ENCODE peak calls at places on chromosomes 6 and 20, in six cellular contexts. K, B, C, M, Y and T are unnamed samples.
A peak's percentile ranks its signal among the peaks of the same experiment; 100 is the strongest.

GRCh38 chr6:15879372-15880261 is 216.8 kb upstream of the DTNBP1 start:
- DNase-seq in K (peak; percentile 56), B (no peak), C (peak; percentile 56), M (peak; percentile 67), Y (peak; percentile 32), T (no peak)

GRCh38 chr6:52937908-52938307 is 28.4 kb upstream of the GSTA3 start:
- DNase-seq in K (no peak), B (no peak), C (no peak), M (peak; percentile 66), Y (peak; percentile 1), T (peak; percentile 87)

GRCh38 chr6:47168176-47168575 is 126.0 kb upstream of the ADGRF1 start:
- DNase-seq in K (peak; percentile 82), B (peak; percentile 89), C (no peak), M (peak; percentile 96), Y (peak; percentile 95), T (peak; percentile 98)

GRCh38 chr6:44701038-44701636 is 313.6 kb downstream of the CDC5L start:
- DNase-seq in K (no peak), B (no peak), C (no peak), M (no peak), Y (no peak), T (no peak)

GRCh38 chr6:56699066-56699654 is 56.5 kb upstream of the DST start:
- DNase-seq in K (no peak), B (no peak), C (no peak), M (peak; percentile 50), Y (no peak), T (peak; percentile 49)

GRCh38 chr6:132228894-132229293 is 172.4 kb downstream of the MOXD1 start:
- DNase-seq in K (no peak), B (no peak), C (no peak), M (no peak), Y (no peak), T (peak; percentile 46)

GRCh38 chr6:17278289-17279061 is 2.7 kb upstream of the RBM24 start:
- DNase-seq in K (peak; percentile 1), B (peak; percentile 32), C (no peak), M (peak; percentile 88), Y (peak; percentile 31), T (peak; percentile 59)

GRCh38 chr20:3563548-3564177 is 92.8 kb downstream of the ATRN start:
- DNase-seq in K (peak; percentile 56), B (peak; percentile 7), C (peak; percentile 29), M (peak; percentile 62), Y (peak; percentile 58), T (peak; percentile 17)

GRCh38 chr20:6265204-6265904 is 142.5 kb upstream of the FERMT1 start:
- DNase-seq in K (peak; percentile 8), B (peak; percentile 38), C (peak; percentile 51), M (peak; percentile 49), Y (peak; percentile 82), T (peak; percentile 80)

GRCh38 chr6:101851911-101852310 is 458.4 kb downstream of the GRIK2 start:
- DNase-seq in K (no peak), B (no peak), C (no peak), M (peak; percentile 63), Y (no peak), T (no peak)

GRCh38 chr20:9255171-9255570 is 186.3 kb downstream of the PLCB4 start:
- DNase-seq in K (no peak), B (no peak), C (no peak), M (no peak), Y (no peak), T (no peak)

GRCh38 chr6:110053395-110054240 is 75.5 kb downstream of the GPR6 start:
- DNase-seq in K (peak; percentile 33), B (peak; percentile 24), C (peak; percentile 48), M (peak; percentile 67), Y (peak; percentile 40), T (peak; percentile 74)

GRCh38 chr20:2880650-2881049 is 7.4 kb downstream of the PTPRA start:
- DNase-seq in K (no peak), B (no peak), C (no peak), M (no peak), Y (no peak), T (no peak)

GRCh38 chr6:35737413-35738211 is 780 bp downstream of the ARMC12 start:
- DNase-seq in K (peak; percentile 68), B (peak; percentile 77), C (no peak), M (peak; percentile 87), Y (peak; percentile 62), T (peak; percentile 76)

GRCh38 chr6:3849681-3850450 is 693 bp downstream of the FAM50B start:
- DNase-seq in K (no peak), B (no peak), C (no peak), M (no peak), Y (no peak), T (no peak)

GRCh38 chr6:90362273-90362672 is 65.6 kb upstream of the BACH2 start:
- DNase-seq in K (peak; percentile 56), B (peak; percentile 30), C (no peak), M (no peak), Y (peak; percentile 7), T (no peak)

GRCh38 chr20:5863040-5863811 is 87.1 kb downstream of the TRMT6 start:
- DNase-seq in K (no peak), B (no peak), C (peak; percentile 37), M (peak; percentile 64), Y (peak; percentile 82), T (no peak)

GRCh38 chr6:23446394-23447001 is 679.5 kb upstream of the NRSN1 start:
- DNase-seq in K (peak; percentile 57), B (peak; percentile 45), C (peak; percentile 23), M (peak; percentile 55), Y (peak; percentile 46), T (peak; percentile 43)

GRCh38 chr6:130615816-130616215 is 211.4 kb upstream of the SMLR1 start:
- DNase-seq in K (no peak), B (no peak), C (no peak), M (no peak), Y (no peak), T (no peak)

GRCh38 chr6:170091639-170092579 is 199.0 kb downstream of the DLL1 start:
- DNase-seq in K (no peak), B (no peak), C (no peak), M (no peak), Y (no peak), T (no peak)

GRCh38 chr20:40435146-40435545 is 253.9 kb downstream of the MAFB start:
- DNase-seq in K (no peak), B (no peak), C (no peak), M (no peak), Y (no peak), T (no peak)

GRCh38 chr20:15784020-15784419 is 789.2 kb downstream of the KIF16B start:
- DNase-seq in K (no peak), B (no peak), C (no peak), M (no peak), Y (no peak), T (no peak)

GRCh38 chr6:28953039-28953872 is 29.5 kb upstream of the TRIM27 start:
- DNase-seq in K (peak; percentile 39), B (peak; percentile 27), C (no peak), M (peak; percentile 62), Y (peak; percentile 69), T (peak; percentile 62)

GRCh38 chr6:34630040-34630439 is 66.5 kb downstream of the ILRUN start:
- DNase-seq in K (peak; percentile 74), B (peak; percentile 83), C (peak; percentile 86), M (peak; percentile 90), Y (peak; percentile 87), T (peak; percentile 67)

GRCh38 chr20:35511814-35512420 is 17.5 kb downstream of the C20orf173 start:
- DNase-seq in K (peak; percentile 28), B (no peak), C (no peak), M (peak; percentile 42), Y (peak; percentile 33), T (peak; percentile 3)

GRCh38 chr6:14620522-14620921 is 502.9 kb downstream of the CD83 start:
- DNase-seq in K (no peak), B (no peak), C (no peak), M (no peak), Y (no peak), T (no peak)

GRCh38 chr6:141513830-141514229 is 618.9 kb upstream of the GJE1 start:
- DNase-seq in K (no peak), B (no peak), C (peak; percentile 18), M (no peak), Y (no peak), T (no peak)

GRCh38 chr6:35048631-35049083 is 92.5 kb downstream of the TCP11 start:
- DNase-seq in K (peak; percentile 92), B (peak; percentile 61), C (no peak), M (peak; percentile 70), Y (no peak), T (no peak)

GRCh38 chr20:50278684-50279531 is 88.3 kb downstream of the CEBPB start:
- DNase-seq in K (no peak), B (no peak), C (no peak), M (peak; percentile 49), Y (no peak), T (no peak)

GRCh38 chr6:22873531-22874136 is 304.3 kb downstream of the HDGFL1 start:
- DNase-seq in K (no peak), B (peak; percentile 38), C (no peak), M (peak; percentile 75), Y (no peak), T (no peak)

GRCh38 chr20:37727247-37727956 is 33.6 kb downstream of the CTNNBL1 start:
- DNase-seq in K (no peak), B (no peak), C (no peak), M (peak; percentile 73), Y (no peak), T (no peak)

GRCh38 chr6:40599580-40599979 is 12.4 kb upstream of the LRFN2 start:
- DNase-seq in K (no peak), B (no peak), C (no peak), M (no peak), Y (no peak), T (peak; percentile 14)